ENCODE peak calls at places on chromosomes 3 and 15, in six cellular contexts. N is H9, B is neuronal stem cell, E is H1, X is mesenchymal stem cell, F is trophoblast cell. O is an unnamed sample.

GRCh38 chr3:97235611-97236315 is 421.4 kb downstream of the EPHA6 start:
- DNase-seq in E (no peak), B (no peak), F (peak; percentile 1), N (no peak), X (no peak), O (no peak)

GRCh38 chr3:81440666-81441065 is 320.8 kb downstream of the GBE1 start:
- DNase-seq in N (no peak), X (no peak), F (no peak), B (no peak), E (no peak), O (no peak)

GRCh38 chr15:71691700-71692417 is 118.5 kb upstream of the NR2E3 start:
- DNase-seq in E (no peak), B (no peak), F (peak; percentile 6), N (no peak), X (peak; percentile 34), O (peak; percentile 95)

GRCh38 chr3:181622365-181622764 is 89.4 kb upstream of the SOX2 start:
- DNase-seq in E (no peak), B (no peak), X (no peak), N (no peak), F (no peak), O (no peak)

GRCh38 chr15:89247441-89247840 is 3.7 kb downstream of the FANCI start:
- DNase-seq in F (no peak), N (no peak), E (no peak), B (no peak), X (no peak), O (no peak)

GRCh38 chr3:150247456-150247855 is 160.6 kb upstream of the TSC22D2 start:
- DNase-seq in F (no peak), B (no peak), N (no peak), X (no peak), E (no peak), O (no peak)

GRCh38 chr3:37824090-37824953 is 37.4 kb upstream of the CTDSPL start:
- DNase-seq in E (no peak), N (no peak), X (no peak), F (no peak), B (no peak), O (no peak)

GRCh38 chr3:122745365-122746021 is 48.1 kb downstream of the HSPBAP1 start:
- DNase-seq in X (peak; percentile 67), B (no peak), E (no peak), F (peak; percentile 38), N (no peak), O (peak; percentile 90)

GRCh38 chr3:8266679-8267267 is 234.8 kb upstream of the LMCD1 start:
- DNase-seq in F (no peak), B (no peak), N (no peak), X (no peak), E (no peak), O (no peak)

GRCh38 chr3:41898631-41899030 is 63.3 kb downstream of the ULK4 start:
- DNase-seq in X (no peak), E (no peak), F (no peak), N (no peak), B (no peak), O (no peak)

GRCh38 chr3:3110749-3111361 is 681 bp upstream of the IL5RA start:
- DNase-seq in F (no peak), X (peak; percentile 1), N (no peak), B (no peak), E (no peak), O (no peak)

GRCh38 chr15:57376695-57377477 is 581 bp downstream of the CGNL1 start:
- DNase-seq in N (peak; percentile 62), F (peak; percentile 30), B (peak; percentile 31), X (peak; percentile 31), E (no peak), O (peak; percentile 4)

GRCh38 chr3:101900736-101901135 is 51.4 kb downstream of the NFKBIZ start:
- DNase-seq in N (no peak), B (no peak), X (peak; percentile 25), E (no peak), F (no peak), O (no peak)

GRCh38 chr3:149589332-149589731 is 68.5 kb downstream of the WWTR1 start:
- DNase-seq in N (no peak), X (peak; percentile 91), E (no peak), F (no peak), B (no peak), O (peak; percentile 96)

GRCh38 chr3:99878005-99878404 is 60.3 kb downstream of the CMSS1 start:
- DNase-seq in N (no peak), F (peak; percentile 43), B (no peak), E (no peak), X (peak; percentile 94), O (peak; percentile 88)

GRCh38 chr3:148957586-148957985 is 33.8 kb upstream of the GYG1 start:
- DNase-seq in B (no peak), E (peak; percentile 59), N (peak; percentile 79), F (no peak), X (no peak), O (no peak)

GRCh38 chr15:78944202-78944625 is 632 bp downstream of the CTSH start:
- DNase-seq in F (no peak), X (no peak), B (no peak), E (no peak), N (no peak), O (no peak)
- H4K91ac ChIP-seq in F (no peak overlapping the region), X (peak overlapping the region; percentile 6), B (no peak overlapping the region), E (no peak overlapping the region), N (no peak overlapping the region), O (no peak overlapping the region)

GRCh38 chr3:79822076-79822475 is 54.3 kb upstream of the ROBO1 start:
- DNase-seq in E (no peak), F (no peak), B (no peak), X (no peak), N (no peak), O (no peak)
- H4K91ac ChIP-seq in E (no peak overlapping the region), F (no peak overlapping the region), B (no peak overlapping the region), X (no peak overlapping the region), N (no peak overlapping the region), O (no peak overlapping the region)

GRCh38 chr3:50570508-50571279 is 1.4 kb downstream of the HEMK1 start:
- DNase-seq in B (no peak), N (no peak), F (no peak), X (no peak), E (no peak), O (no peak)

GRCh38 chr3:50572801-50573371 is 3.6 kb downstream of the HEMK1 start:
- DNase-seq in X (no peak), B (no peak), F (no peak), E (no peak), N (no peak), O (no peak)

GRCh38 chr3:50573566-50574279 is 4.4 kb downstream of the HEMK1 start:
- DNase-seq in N (no peak), F (peak; percentile 81), X (no peak), B (no peak), E (no peak), O (no peak)

GRCh38 chr3:50572158-50572557 is 2.8 kb downstream of the HEMK1 start:
- DNase-seq in E (peak; percentile 88), F (peak; percentile 52), B (peak; percentile 43), N (peak; percentile 75), X (peak; percentile 77), O (peak; percentile 59)

GRCh38 chr3:50571486-50571885 is 2.2 kb downstream of the HEMK1 start:
- DNase-seq in E (no peak), N (no peak), F (no peak), B (no peak), X (no peak), O (no peak)
- H4K91ac ChIP-seq in E (peak overlapping the region; percentile 70), N (no peak overlapping the region), F (no peak overlapping the region), B (no peak overlapping the region), X (no peak overlapping the region), O (no peak overlapping the region)

DNA sequence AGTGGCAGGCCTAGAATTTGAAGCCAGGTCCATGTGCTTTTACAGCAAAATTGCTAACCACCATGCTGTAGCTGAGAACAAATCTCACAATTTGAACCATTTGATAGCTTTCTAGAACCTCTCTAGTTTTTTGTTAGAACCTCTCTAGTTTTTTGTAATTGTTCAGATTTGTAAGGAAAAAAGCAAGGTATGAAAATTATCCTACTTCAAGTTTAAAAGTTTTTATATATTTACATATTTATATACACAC is 9.8 kb downstream of the GXYLT2 start:
- DNase-seq in F (no peak), X (no peak), N (no peak), B (no peak), E (no peak), O (no peak)
- H4K91ac ChIP-seq in F (no peak overlapping the region), X (no peak overlapping the region), N (no peak overlapping the region), B (no peak overlapping the region), E (no peak overlapping the region), O (no peak overlapping the region)

DNA sequence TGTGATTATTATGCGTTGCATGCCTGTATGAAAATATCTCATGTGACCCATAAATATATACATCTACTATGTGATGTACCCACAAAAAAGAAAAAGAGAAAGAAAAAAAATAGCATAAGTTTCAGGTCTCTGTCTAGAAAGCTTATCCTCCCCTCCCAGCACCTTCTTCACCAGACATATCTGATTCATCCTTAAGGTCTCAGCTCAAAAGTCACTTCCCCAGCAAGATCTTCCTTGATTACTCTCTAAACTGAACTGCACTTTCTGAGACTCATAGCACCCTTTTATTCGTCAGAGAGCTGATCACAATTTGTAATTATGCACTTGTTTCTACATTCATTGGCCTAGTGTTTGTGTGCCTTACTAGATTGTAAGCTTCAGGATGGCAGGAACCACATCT is 11.1 kb upstream of the PTPN9 start:
- DNase-seq in E (no peak), B (no peak), X (no peak), F (no peak), N (no peak), O (no peak)
- H4K91ac ChIP-seq in E (no peak overlapping the region), B (no peak overlapping the region), X (no peak overlapping the region), F (no peak overlapping the region), N (no peak overlapping the region), O (no peak overlapping the region)

GRCh38 chr15:60454824-60455223 is 24.1 kb downstream of the ICE2 start:
- DNase-seq in B (no peak), N (no peak), E (no peak), X (no peak), F (no peak), O (no peak)
- H4K91ac ChIP-seq in B (no peak overlapping the region), N (no peak overlapping the region), E (no peak overlapping the region), X (no peak overlapping the region), F (no peak overlapping the region), O (no peak overlapping the region)

GRCh38 chr15:68114840-68115239 is 60.7 kb downstream of the PIAS1 start:
- DNase-seq in N (no peak), X (no peak), F (no peak), E (no peak), B (no peak), O (no peak)

GRCh38 chr15:68113273-68113672 is 59.2 kb downstream of the PIAS1 start:
- DNase-seq in X (peak; percentile 54), E (no peak), N (no peak), B (no peak), F (no peak), O (peak; percentile 34)

GRCh38 chr15:68113751-68114150 is 59.6 kb downstream of the PIAS1 start:
- DNase-seq in B (no peak), N (no peak), F (no peak), X (peak; percentile 30), E (no peak), O (no peak)

GRCh38 chr15:68112711-68113110 is 58.6 kb downstream of the PIAS1 start:
- DNase-seq in X (no peak), E (no peak), F (no peak), B (no peak), N (no peak), O (peak; percentile 50)

GRCh38 chr15:68114356-68114755 is 60.2 kb downstream of the PIAS1 start:
- DNase-seq in N (no peak), F (no peak), B (no peak), X (peak; percentile 61), E (no peak), O (peak; percentile 54)
- H4K91ac ChIP-seq in N (no peak overlapping the region), F (no peak overlapping the region), B (no peak overlapping the region), X (no peak overlapping the region), E (no peak overlapping the region), O (no peak overlapping the region)

GRCh38 chr3:140015741-140016140 is 80.8 kb downstream of the CLSTN2 start:
- DNase-seq in N (no peak), F (no peak), B (no peak), X (no peak), E (peak; percentile 13), O (no peak)
- H4K91ac ChIP-seq in N (no peak overlapping the region), F (no peak overlapping the region), B (no peak overlapping the region), X (no peak overlapping the region), E (no peak overlapping the region), O (no peak overlapping the region)

O was measured in IMR-90.